ENCODE peak calls at places on chromosomes 11 and 22, in seven cellular contexts. K is stomach, F is H9, C is coronary artery, P is heart left ventricle, U is AG04450, H is A549. M is an unnamed sample.

GRCh38 chr11:124918950-124919349 is at the start of gene HEPN1:
- DNase-seq in P (no peak), K (no peak), C (no peak), H (no peak), F (no peak), U (no peak), M (no peak)

GRCh38 chr11:133681901-133682300 is 149.6 kb upstream of the OPCML start:
- DNase-seq in P (no peak), F (peak), K (no peak), H (no peak), U (no peak), C (no peak), M (no peak)

GRCh38 chr11:110091995-110092576 is 1.1 kb upstream of the ZC3H12C start:
- DNase-seq in K (no peak), P (no peak), U (no peak), F (no peak), H (no peak), C (no peak), M (no peak)

GRCh38 chr22:40524392-40525249 is 111.9 kb downstream of the MRTFA start:
- DNase-seq in P (no peak), K (no peak), F (no peak), H (peak), U (no peak), C (no peak), M (no peak)

GRCh38 chr11:19652976-19653375 is 59.7 kb upstream of the NAV2 start:
- DNase-seq in H (no peak), U (no peak), K (no peak), F (no peak), P (no peak), C (no peak), M (no peak)

GRCh38 chr11:76712125-76712524 is 41.6 kb upstream of the LRRC32 start:
- DNase-seq in F (no peak), H (no peak), K (no peak), C (no peak), P (no peak), U (no peak), M (no peak)

GRCh38 chr11:61949169-61950034 is 749 bp upstream of the BEST1 start:
- DNase-seq in P (peak), K (no peak), U (peak), H (peak), C (peak), F (peak), M (peak)

GRCh38 chr22:47059701-47060161 is 297.3 kb downstream of the TBC1D22A start:
- DNase-seq in K (no peak), C (no peak), F (no peak), U (no peak), P (no peak), H (no peak), M (no peak)

GRCh38 chr22:45889539-45890350 is 87.2 kb downstream of the WNT7B start:
- DNase-seq in H (no peak), P (no peak), F (no peak), C (no peak), K (no peak), U (no peak), M (peak)

GRCh38 chr11:74870485-74870884 is 78.4 kb downstream of the XRRA1 start:
- DNase-seq in K (no peak), C (no peak), H (peak), U (peak), P (no peak), F (no peak), M (no peak)

GRCh38 chr11:123690490-123690889 is 36.1 kb upstream of the SCN3B start:
- DNase-seq in P (no peak), F (no peak), U (no peak), K (no peak), H (peak), C (no peak), M (no peak)

GRCh38 chr11:130801287-130802146 is 114.8 kb downstream of the SNX19 start:
- DNase-seq in K (no peak), F (no peak), C (no peak), P (no peak), H (no peak), U (no peak), M (no peak)

GRCh38 chr11:110128161-110128560 is 35.0 kb downstream of the ZC3H12C start:
- DNase-seq in P (no peak), F (no peak), U (no peak), K (no peak), C (no peak), H (no peak), M (no peak)

GRCh38 chr11:441418-442274 is at the start of gene ANO9:
- DNase-seq in C (no peak), K (peak), F (peak), H (no peak), U (no peak), P (no peak), M (no peak)

GRCh38 chr11:46920709-46921108 is 2.4 kb upstream of the LRP4 start:
- DNase-seq in K (no peak), C (peak), P (peak), H (peak), F (no peak), U (peak), M (no peak)

GRCh38 chr11:131787119-131787518 is 416.7 kb downstream of the NTM start:
- DNase-seq in P (no peak), U (no peak), F (no peak), C (no peak), K (no peak), H (no peak), M (no peak)

GRCh38 chr11:35151896-35152295 is 12.9 kb downstream of the CD44 start:
- DNase-seq in H (no peak), K (no peak), U (no peak), C (no peak), F (peak), P (no peak), M (no peak)

GRCh38 chr11:127074151-127074761 is 73.7 kb upstream of the KIRREL3 start:
- DNase-seq in U (peak), F (peak), H (peak), P (no peak), C (no peak), K (no peak), M (no peak)

GRCh38 chr11:76656087-76656531 is 14.4 kb downstream of the LRRC32 start:
- DNase-seq in F (peak), H (no peak), K (no peak), C (peak), P (no peak), U (no peak), M (no peak)

GRCh38 chr11:77101043-77101537 is 1.6 kb upstream of the OMP start:
- DNase-seq in K (no peak), P (no peak), H (peak), F (no peak), U (no peak), C (no peak), M (no peak)

GRCh38 chr11:121489823-121490222 is 37.1 kb upstream of the SORL1-AS1 start:
- DNase-seq in K (no peak), H (peak), F (no peak), P (no peak), C (no peak), U (no peak), M (no peak)

GRCh38 chr22:46561435-46561905 is 24.1 kb upstream of the CELSR1 start:
- DNase-seq in H (peak), P (no peak), K (no peak), F (peak), C (no peak), U (no peak), M (no peak)

GRCh38 chr11:67499808-67500793 is 5.1 kb downstream of the PITPNM1 start:
- DNase-seq in C (no peak), K (no peak), P (no peak), F (no peak), U (no peak), H (no peak), M (no peak)

GRCh38 chr22:24216541-24217209 is 28.2 kb downstream of the GGT5 start:
- DNase-seq in P (no peak), K (no peak), F (no peak), U (no peak), H (no peak), C (no peak), M (no peak)

GRCh38 chr11:17810041-17810440 is 75.5 kb downstream of the KCNC1 start:
- DNase-seq in K (no peak), P (no peak), H (no peak), C (no peak), F (no peak), U (no peak), M (no peak)

GRCh38 chr11:61828629-61829407 is 718 bp downstream of the FADS2 start:
- DNase-seq in C (peak), H (peak), U (no peak), P (peak), K (no peak), F (peak), M (peak)

GRCh38 chr22:50544746-50545253 is 899 bp upstream of the KLHDC7B start:
- DNase-seq in F (no peak), U (no peak), C (no peak), P (no peak), H (no peak), K (peak), M (no peak)

GRCh38 chr11:85756401-85757200 is 54.3 kb downstream of the SYTL2 start:
- DNase-seq in C (no peak), K (peak), P (no peak), F (no peak), H (no peak), U (no peak), M (no peak)
- H3K27ac ChIP-seq in C (no peak), K (peak), P (no peak), F (no peak), H (no peak), U (no peak), M (no peak)

DNA sequence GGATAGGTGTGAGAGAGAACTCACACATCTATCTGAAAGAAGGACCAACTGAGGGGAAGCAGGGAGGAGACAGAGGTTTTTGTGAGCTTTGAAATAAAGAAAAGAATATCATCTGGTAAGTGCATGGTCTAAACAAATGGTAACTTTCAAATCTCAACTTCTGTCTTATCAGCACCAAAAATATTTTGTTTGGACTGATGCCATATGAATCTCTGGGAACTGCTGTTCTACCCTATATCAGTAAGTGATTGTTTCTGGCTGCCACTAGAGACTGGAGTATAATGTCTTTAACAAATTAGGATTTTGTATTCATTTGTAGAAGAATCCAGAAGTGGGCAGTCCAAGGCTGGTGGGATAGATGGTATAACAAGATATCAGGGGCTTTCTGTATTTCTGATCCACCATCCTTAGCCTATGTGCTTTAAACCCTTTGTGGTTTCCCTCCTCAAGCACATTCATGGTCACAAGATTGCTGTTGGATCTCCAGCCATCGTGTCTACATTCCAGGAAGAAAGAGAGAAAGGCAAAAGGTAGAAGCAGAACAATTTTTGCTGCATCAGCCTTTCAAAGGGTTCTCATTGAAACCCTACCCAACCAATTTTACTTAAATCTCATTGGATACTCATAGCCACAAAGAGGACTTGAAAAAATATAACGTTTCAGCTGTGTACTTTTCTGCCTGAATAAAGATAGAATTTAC is 4.7 kb downstream of the HEPHL1 start:
- DNase-seq in H (no peak), U (no peak), F (no peak), P (no peak), K (no peak), C (no peak), M (no peak)
- H3K27ac ChIP-seq in H (no peak), U (no peak), F (no peak), P (no peak), K (no peak), C (no peak), M (no peak)

DNA sequence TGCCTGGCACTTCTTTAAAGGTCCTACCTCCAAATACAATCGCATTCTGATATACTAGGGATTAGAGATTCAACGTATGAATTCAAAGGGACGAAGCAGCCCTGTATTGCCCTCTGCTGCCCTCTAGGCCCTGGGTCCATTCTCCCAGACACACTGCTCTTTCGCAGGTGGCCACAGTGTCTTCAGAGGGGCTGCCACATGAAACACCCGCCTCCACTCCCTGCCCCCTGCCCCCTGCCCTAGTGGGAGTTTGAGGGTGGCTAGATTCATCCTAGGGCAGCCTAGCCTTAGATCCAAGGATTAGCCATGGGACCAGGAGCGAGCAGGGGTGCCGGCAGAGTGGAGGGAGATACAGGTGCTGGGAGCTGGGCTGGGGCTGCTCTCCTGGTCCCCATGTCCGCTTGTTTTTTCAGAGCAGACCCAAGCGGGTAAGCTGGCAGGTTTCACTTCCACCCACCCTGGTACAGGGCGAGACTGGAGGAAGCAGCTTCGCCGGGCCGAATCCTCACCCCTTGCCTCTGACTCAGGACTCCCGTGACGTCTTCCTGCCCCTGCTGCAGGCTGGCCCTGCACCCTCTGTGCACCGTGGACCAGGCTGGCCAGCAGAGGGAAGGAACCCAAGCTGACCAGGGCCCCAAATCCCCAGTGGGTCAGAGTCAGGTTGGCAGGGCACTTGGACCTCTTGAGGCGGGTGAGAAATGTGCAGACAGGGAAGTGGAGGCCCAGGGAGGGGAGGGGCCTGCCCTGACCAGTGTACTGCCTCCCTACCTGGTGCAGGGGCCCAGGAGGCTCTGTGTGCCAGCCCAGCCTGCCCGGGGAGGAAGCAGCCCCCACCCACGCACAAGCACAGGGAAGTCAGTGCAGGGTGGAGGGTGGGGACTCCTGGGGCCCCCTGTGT is 28.4 kb upstream of the HMOX1 start:
- DNase-seq in F (peak), H (peak), K (peak), U (no peak), P (peak), C (peak), M (peak)
- H3K27ac ChIP-seq in F (no peak), H (peak), K (peak), U (no peak), P (peak), C (peak), M (peak)

GRCh38 chr11:12303431-12304149 is 73.8 kb upstream of the PARVA start:
- DNase-seq in H (no peak), U (no peak), P (no peak), F (no peak), K (no peak), C (no peak), M (no peak)
- H3K27ac ChIP-seq in H (no peak), U (no peak), P (no peak), F (no peak), K (no peak), C (no peak), M (no peak)

GRCh38 chr22:42069801-42070516 is 653 bp downstream of the NAGA start:
- DNase-seq in F (peak), C (no peak), U (no peak), P (no peak), K (no peak), H (no peak), M (no peak)
- H3K27ac ChIP-seq in F (no peak), C (peak), U (peak), P (peak), K (peak), H (peak), M (peak)

GRCh38 chr22:42611076-42611475 is 3.6 kb downstream of the POLDIP3 start:
- DNase-seq in C (no peak), F (no peak), H (no peak), U (no peak), K (no peak), P (no peak), M (no peak)
- H3K27ac ChIP-seq in C (no peak), F (no peak), H (no peak), U (no peak), K (peak), P (no peak), M (no peak)

DNA sequence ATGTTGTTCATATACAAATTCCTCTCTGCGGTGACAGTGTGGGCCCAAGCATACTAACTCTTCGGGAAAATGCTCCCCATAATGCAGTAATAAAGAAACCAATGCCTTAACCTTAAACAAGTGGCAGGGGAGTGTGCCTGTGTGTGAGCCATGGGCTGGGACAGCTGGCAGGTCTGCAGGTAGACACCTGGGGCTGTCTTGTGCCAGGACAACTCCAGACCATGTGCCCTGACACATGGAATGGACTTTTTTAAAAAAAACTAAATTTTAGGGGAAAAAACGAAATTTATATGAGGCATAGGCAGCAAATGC is 70.9 kb downstream of the ETS1 start:
- DNase-seq in P (no peak), K (no peak), H (no peak), C (no peak), U (no peak), F (no peak), M (no peak)
- H3K27ac ChIP-seq in P (peak), K (peak), H (peak), C (peak), U (peak), F (no peak), M (peak)